ENCODE peak calls at places on chromosome 20, in five cellular contexts. U is mucosa of gallbladder, B is spleen, E is T-helper 2 cell, G is lower lobe of right lung. T is an unnamed sample.

GRCh38 chr20:36717657-36718056 is 28.2 kb downstream of the NDRG3 start:
- DNase-seq in U (no peak), B (no peak), E (no peak), G (no peak), T (no peak)

GRCh38 chr20:48609491-48609978 is 218.3 kb downstream of the PREX1 start:
- DNase-seq in U (no peak), B (no peak), E (no peak), G (no peak), T (no peak)

GRCh38 chr20:24633026-24633425 is 163.6 kb downstream of the SYNDIG1 start:
- DNase-seq in U (no peak), B (no peak), E (no peak), G (no peak), T (no peak)

GRCh38 chr20:57620999-57621398 is 773 bp upstream of the ZBP1 start:
- DNase-seq in U (no peak), B (peak), E (no peak), G (no peak), T (no peak)

GRCh38 chr20:38082894-38083293 is 49.3 kb downstream of the RPRD1B start:
- DNase-seq in U (no peak), B (no peak), E (no peak), G (no peak), T (no peak)

GRCh38 chr20:48831702-48832422 is 4.1 kb upstream of the PREX1 start:
- DNase-seq in U (no peak), B (peak), E (no peak), G (no peak), T (peak)

GRCh38 chr20:39190666-39191570 is 228.8 kb downstream of the DHX35 start:
- DNase-seq in U (no peak), B (no peak), E (no peak), G (no peak), T (peak)

GRCh38 chr20:56420940-56421688 is 9.1 kb downstream of the CASS4 start:
- DNase-seq in U (no peak), B (no peak), E (no peak), G (no peak), T (no peak)

GRCh38 chr20:57000441-57000968 is 265.9 kb downstream of the BMP7 start:
- DNase-seq in U (no peak), B (no peak), E (no peak), G (no peak), T (no peak)

T was measured in Calu3.